ENCODE peak calls at places on chromosome 1, in five cellular contexts. K, Q, E, H and M are unnamed samples.

GRCh38 chr1:26696645-26697440 is 1.0 kb downstream of the ARID1A start:
- DNase-seq in K (peak), E (peak), Q (no peak), H (no peak), M (no peak)

GRCh38 chr1:237814319-237814924 is 76.3 kb downstream of the ZP4 start:
- DNase-seq in Q (no peak), H (no peak), E (no peak), K (no peak), M (peak)

GRCh38 chr1:229845410-229846138 is 219.5 kb downstream of the URB2 start:
- DNase-seq in E (no peak), Q (no peak), K (no peak), H (no peak), M (no peak)

GRCh38 chr1:10803971-10804820 is 7.8 kb upstream of the CASZ1 start:
- DNase-seq in E (no peak), H (no peak), Q (no peak), K (no peak), M (no peak)

GRCh38 chr1:179831852-179832699 is 45.5 kb downstream of the TOR1AIP2 start:
- DNase-seq in Q (no peak), K (no peak), E (no peak), H (no peak), M (no peak)

GRCh38 chr1:85628791-85629531 is 48.4 kb downstream of the CCN1 start:
- DNase-seq in E (peak), H (no peak), K (peak), Q (no peak), M (peak)

GRCh38 chr1:222757673-222758268 is 20.8 kb downstream of the FAM177B start:
- DNase-seq in Q (no peak), H (no peak), E (no peak), K (no peak), M (no peak)

GRCh38 chr1:231357831-231358354 is 19.8 kb downstream of the SPRTN start:
- DNase-seq in Q (no peak), E (peak), H (peak), K (no peak), M (peak)

GRCh38 chr1:77222496-77222895 is 3.3 kb upstream of the PIGK start:
- DNase-seq in K (no peak), E (no peak), Q (no peak), H (no peak), M (no peak)

GRCh38 chr1:246178902-246179301 is 328.2 kb downstream of the SMYD3 start:
- DNase-seq in H (no peak), Q (no peak), E (no peak), K (no peak), M (peak)

GRCh38 chr1:41330588-41331545 is 30.4 kb upstream of the FOXO6 start:
- DNase-seq in H (no peak), K (peak), Q (peak), E (peak), M (no peak)

GRCh38 chr1:47931395-47931794 is 65.8 kb downstream of the TRABD2B start:
- DNase-seq in H (no peak), K (peak), Q (no peak), E (peak), M (peak)

GRCh38 chr1:154276797-154277196 is 4.4 kb downstream of the HAX1 start:
- DNase-seq in E (no peak), K (peak), H (no peak), Q (no peak), M (no peak)

GRCh38 chr1:16026723-16027484 is 5.1 kb downstream of the CLCNKA start:
- DNase-seq in K (peak), E (peak), Q (peak), H (no peak), M (no peak)

GRCh38 chr1:240417317-240417716 is 194.6 kb downstream of the GREM2 start:
- DNase-seq in K (no peak), E (no peak), Q (no peak), H (no peak), M (no peak)

GRCh38 chr1:231591466-231591865 is 35.1 kb upstream of the DISC1 start:
- DNase-seq in H (no peak), K (no peak), E (no peak), Q (no peak), M (no peak)

GRCh38 chr1:27358038-27358927 is 8.5 kb downstream of the MAP3K6 start:
- DNase-seq in H (no peak), Q (no peak), K (no peak), E (no peak), M (no peak)

GRCh38 chr1:78165816-78166215 is 120.0 kb downstream of the GIPC2 start:
- DNase-seq in E (no peak), K (no peak), H (no peak), Q (no peak), M (no peak)

GRCh38 chr1:109884242-109884891 is 26.3 kb upstream of the CSF1 start:
- DNase-seq in K (no peak), Q (no peak), E (no peak), H (no peak), M (no peak)

GRCh38 chr1:202645097-202645476 is 65.2 kb downstream of the SYT2 start:
- DNase-seq in Q (no peak), H (no peak), E (no peak), K (no peak), M (no peak)

GRCh38 chr1:60589046-60589748 is 493.2 kb upstream of the NFIA start:
- DNase-seq in K (no peak), Q (no peak), H (no peak), E (no peak), M (no peak)

GRCh38 chr1:19390166-19390850 is 78.2 kb downstream of the SLC66A1 start:
- DNase-seq in H (no peak), E (no peak), Q (no peak), K (no peak), M (no peak)
- TF ChIP-seq ATF2 in H (no peak), E (no peak), Q (no peak), K (no peak), M (no peak)

DNA sequence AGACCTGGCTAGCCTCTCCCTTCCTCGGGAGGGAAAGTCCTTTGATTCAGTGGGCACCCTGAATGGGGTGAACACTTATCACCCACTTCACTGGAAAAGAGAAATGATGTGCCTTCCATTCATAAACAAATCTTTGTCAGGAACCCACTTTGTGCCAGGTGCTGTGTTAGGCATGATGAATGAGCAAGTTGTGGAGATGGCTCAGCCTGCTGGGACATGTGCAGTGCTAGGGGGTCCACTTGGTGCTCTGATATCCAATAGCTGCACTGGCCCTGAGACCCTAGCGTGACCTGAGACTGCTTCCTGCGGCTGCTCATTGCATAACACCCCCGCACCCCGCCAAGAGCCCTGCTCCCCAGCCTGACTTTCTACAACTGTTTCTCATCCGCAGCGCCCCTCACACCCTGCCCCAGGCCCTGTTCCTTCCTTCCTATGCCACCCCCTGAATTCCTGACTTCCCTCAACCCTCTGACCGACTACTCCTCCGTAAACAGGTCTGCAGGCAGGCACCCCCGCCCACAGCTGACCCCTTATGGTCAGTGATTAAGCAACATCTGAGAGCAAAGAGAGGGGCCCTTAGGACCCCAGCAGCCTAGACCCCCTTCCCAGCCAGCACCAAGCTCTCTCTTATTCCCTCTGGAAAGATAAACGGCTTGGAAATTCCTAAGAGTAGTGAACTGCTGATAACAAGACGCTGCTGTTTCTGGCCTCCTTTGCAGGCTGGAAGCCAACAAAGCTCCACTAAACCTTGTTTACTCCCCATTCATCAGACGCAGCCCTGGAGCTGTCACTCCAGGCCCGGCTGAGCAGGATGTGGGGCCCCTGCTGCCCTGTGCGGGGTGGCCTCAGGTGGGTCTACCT is 12.9 kb downstream of the CSRP1 start:
- DNase-seq in Q (no peak), K (no peak), E (no peak), H (no peak), M (no peak)
- TF ChIP-seq ATF2 in Q (no peak), K (no peak), E (no peak), H (no peak), M (no peak)

GRCh38 chr1:225934711-225935110 is 6.3 kb downstream of the LEFTY2 start:
- DNase-seq in K (no peak), E (no peak), H (no peak), Q (no peak), M (no peak)

GRCh38 chr1:225931270-225932129 is 7.5 kb upstream of the PYCR2 start:
- DNase-seq in E (peak), H (no peak), Q (no peak), K (no peak), M (no peak)

GRCh38 chr1:225937048-225937968 is 3.7 kb downstream of the LEFTY2 start:
- DNase-seq in E (no peak), Q (no peak), K (no peak), H (no peak), M (no peak)

GRCh38 chr1:225928186-225929175 is 4.4 kb upstream of the PYCR2 start:
- DNase-seq in H (no peak), E (peak), K (no peak), Q (no peak), M (no peak)

DNA sequence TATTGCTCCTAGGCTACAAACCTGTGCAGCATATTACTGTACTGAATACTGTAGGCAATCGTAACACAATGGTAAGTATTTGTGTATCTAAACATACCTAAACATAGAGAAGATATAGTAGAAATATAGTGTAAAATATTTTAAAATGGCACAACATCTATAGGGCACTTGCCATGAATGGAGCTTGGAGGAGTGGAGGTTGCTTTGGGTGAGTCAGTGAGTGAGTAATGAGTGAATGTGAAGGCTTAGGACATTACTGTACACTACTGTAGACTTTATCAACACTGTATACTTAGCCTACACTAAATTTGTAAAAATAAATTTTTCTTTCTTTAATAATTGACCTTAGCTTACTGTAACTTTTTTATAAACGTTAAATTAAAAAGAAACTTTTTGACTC is 7.9 kb downstream of the LEFTY2 start:
- DNase-seq in K (no peak), E (no peak), H (no peak), Q (no peak), M (no peak)
- TF ChIP-seq ATF2 in K (no peak), E (no peak), H (no peak), Q (no peak), M (no peak)

GRCh38 chr1:97577613-97578012 is 343.2 kb downstream of the DPYD start:
- DNase-seq in K (peak), E (no peak), Q (no peak), H (no peak), M (no peak)

DNA sequence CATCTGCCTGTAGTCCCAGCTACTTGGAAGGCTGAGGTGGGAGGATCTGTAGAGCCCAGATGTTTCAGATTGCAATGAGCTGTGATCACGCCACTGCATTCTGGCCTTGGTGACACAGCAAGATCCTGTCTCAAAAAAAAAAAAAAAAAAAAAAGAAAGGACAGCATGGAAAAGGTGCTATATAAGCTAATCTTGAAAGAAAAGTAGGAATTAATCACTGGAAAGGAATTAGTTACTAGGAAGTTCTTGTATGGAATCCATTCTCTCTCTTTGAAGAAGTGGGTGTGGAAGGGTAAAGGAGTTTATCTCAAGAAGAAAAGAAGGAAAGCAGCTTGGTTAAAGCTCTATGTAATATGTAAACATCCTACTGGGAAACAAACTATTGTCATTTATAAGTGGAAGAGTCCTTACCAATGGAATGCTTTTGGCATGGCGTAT is 339.2 kb downstream of the DPYD start:
- DNase-seq in H (no peak), E (no peak), K (no peak), Q (no peak), M (no peak)
- TF ChIP-seq ATF2 in H (no peak), E (no peak), K (no peak), Q (no peak), M (no peak)

DNA sequence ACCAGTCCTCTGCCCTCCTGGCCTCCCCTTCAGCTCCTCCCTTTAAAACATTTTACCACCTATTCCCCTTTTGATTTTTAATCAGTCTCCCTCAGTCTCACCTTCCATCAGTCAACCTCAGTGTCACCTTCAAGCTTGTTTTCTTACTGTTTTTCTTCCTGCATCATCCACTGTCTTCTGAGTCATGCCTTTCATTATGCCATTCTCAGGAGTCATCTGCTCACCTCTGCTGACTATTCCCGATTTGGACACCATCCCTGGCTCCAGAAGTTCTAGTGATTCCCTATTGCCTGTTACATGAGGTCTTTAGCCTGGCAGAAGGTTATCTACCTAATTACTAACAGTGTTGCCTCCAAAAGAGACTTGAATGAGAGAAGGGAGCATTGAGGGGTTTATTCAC is 23.9 kb downstream of the NFASC start:
- DNase-seq in E (no peak), K (no peak), H (no peak), Q (no peak), M (no peak)
- TF ChIP-seq ATF2 in E (no peak), K (no peak), H (no peak), Q (no peak), M (no peak)

GRCh38 chr1:40014253-40014706 is 26.2 kb upstream of the CAP1 start:
- DNase-seq in Q (no peak), K (no peak), E (no peak), H (no peak), M (no peak)

GRCh38 chr1:40023379-40023944 is 17.1 kb upstream of the CAP1 start:
- DNase-seq in Q (no peak), K (no peak), H (no peak), E (no peak), M (no peak)

GRCh38 chr1:40014812-40015594 is 25.5 kb upstream of the CAP1 start:
- DNase-seq in Q (no peak), K (no peak), E (no peak), H (no peak), M (no peak)

GRCh38 chr1:40020447-40021085 is 20.0 kb upstream of the CAP1 start:
- DNase-seq in H (no peak), Q (no peak), K (no peak), E (no peak), M (no peak)

DNA sequence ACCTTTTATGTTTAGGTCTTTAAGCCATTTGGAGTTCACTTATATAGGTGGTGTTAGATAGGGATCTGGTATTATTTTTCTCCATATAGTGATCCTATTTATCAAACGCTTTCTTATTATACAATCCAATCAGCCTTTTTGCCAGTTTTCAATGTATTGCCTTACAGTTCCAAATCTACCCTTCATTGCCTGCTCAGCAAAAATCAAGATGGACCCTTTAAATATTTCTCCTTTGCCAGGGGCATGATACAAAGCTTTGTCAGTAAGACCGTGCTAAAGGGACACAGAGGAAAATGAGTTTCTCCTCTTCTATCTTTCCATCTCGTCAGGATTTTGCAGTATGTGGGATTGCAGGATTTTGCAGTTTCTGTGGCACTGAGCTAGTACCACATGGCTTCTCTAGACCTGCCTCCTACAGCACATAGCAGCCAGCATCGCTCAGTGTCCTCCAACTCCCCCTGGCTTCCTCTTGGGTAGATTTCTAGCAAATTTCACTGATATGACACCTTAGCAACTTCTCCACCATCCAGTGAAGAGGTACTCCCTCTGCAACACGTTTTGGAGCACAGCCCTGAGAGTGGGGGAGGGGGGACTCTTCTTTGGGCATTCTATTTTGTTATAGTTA is 22.5 kb upstream of the CAP1 start:
- DNase-seq in Q (no peak), E (no peak), H (no peak), K (no peak), M (no peak)
- TF ChIP-seq ATF2 in Q (no peak), E (no peak), H (no peak), K (no peak), M (no peak)